ENCODE peak calls at places on chromosomes 13 and 19, in seven cellular contexts. H, F, D, O, R, X and T are unnamed samples.

GRCh38 chr19:52048604-52049493 is at the start of gene ZNF432:
- DNase-seq in F (peak), R (peak), O (peak), D (peak), X (peak), H (peak), T (peak)

GRCh38 chr19:52992109-52993004 is 21.4 kb upstream of the ERVV-1 start:
- DNase-seq in O (peak), R (no peak), F (peak), D (no peak), H (no peak), X (peak), T (no peak)

GRCh38 chr19:5143471-5144411 is 174.8 kb downstream of the KDM4B start:
- DNase-seq in F (no peak), O (no peak), R (no peak), H (no peak), D (no peak), X (peak), T (no peak)

GRCh38 chr19:3538965-3539742 is at the start of gene TEKTIP1:
- DNase-seq in O (no peak), F (no peak), X (no peak), R (no peak), H (no peak), D (no peak), T (no peak)

GRCh38 chr19:46919324-46919723 is 58.5 kb downstream of the ARHGAP35 start:
- DNase-seq in X (no peak), H (no peak), O (no peak), F (no peak), D (no peak), R (no peak), T (no peak)

GRCh38 chr19:3075605-3076431 is 13.5 kb upstream of the TLE5 start:
- DNase-seq in O (no peak), F (no peak), D (peak), R (peak), H (no peak), X (peak), T (no peak)

GRCh38 chr19:57141699-57142098 is 3.3 kb downstream of the ZIM3 start:
- DNase-seq in X (no peak), H (no peak), R (no peak), D (no peak), O (no peak), F (no peak), T (no peak)

GRCh38 chr19:32404939-32405430 is 585 bp upstream of the DPY19L3 start:
- DNase-seq in R (peak), D (no peak), F (peak), X (peak), H (no peak), O (peak), T (no peak)

GRCh38 chr19:49907745-49908446 is 11.2 kb upstream of the IL4I1 start:
- DNase-seq in F (no peak), O (no peak), D (no peak), R (no peak), X (no peak), H (no peak), T (no peak)

GRCh38 chr13:40272776-40273139 is 393.7 kb downstream of the FOXO1 start:
- DNase-seq in R (no peak), O (no peak), H (no peak), D (no peak), X (no peak), F (no peak), T (no peak)

GRCh38 chr13:25874907-25875306 is 176.9 kb downstream of the SHISA2 start:
- DNase-seq in H (no peak), F (no peak), X (no peak), D (peak), O (no peak), R (no peak), T (no peak)

GRCh38 chr19:11578342-11579142 is 1.1 kb upstream of the ACP5 start:
- DNase-seq in D (peak), R (no peak), H (no peak), X (no peak), O (no peak), F (peak), T (no peak)

GRCh38 chr19:7947939-7948338 is 4.5 kb upstream of the TIMM44 start:
- DNase-seq in F (no peak), H (no peak), D (no peak), R (no peak), X (no peak), O (no peak), T (no peak)

GRCh38 chr19:20171285-20171684 is 4.3 kb downstream of the ZNF486 start:
- DNase-seq in O (no peak), H (no peak), F (no peak), D (no peak), X (no peak), R (no peak), T (no peak)

GRCh38 chr19:46958542-46958941 is 61.1 kb upstream of the NPAS1 start:
- DNase-seq in O (peak), R (no peak), D (no peak), F (no peak), H (no peak), X (no peak), T (peak)

GRCh38 chr13:76717092-76717491 is 169.1 kb downstream of the KCTD12 start:
- DNase-seq in D (no peak), R (no peak), X (no peak), O (peak), F (no peak), H (peak), T (no peak)

GRCh38 chr13:64527561-64527960 is 2702.6 kb downstream of the PCDH9 start:
- DNase-seq in F (no peak), X (no peak), D (no peak), O (no peak), R (no peak), H (no peak), T (no peak)

GRCh38 chr19:29878973-29879654 is 62.9 kb upstream of the URI1 start:
- DNase-seq in F (no peak), D (no peak), H (no peak), O (no peak), R (peak), X (no peak), T (no peak)

GRCh38 chr13:84985860-84986259 is 813.4 kb downstream of the SLITRK6 start:
- DNase-seq in D (no peak), R (peak), O (no peak), H (no peak), F (no peak), X (no peak), T (no peak)

GRCh38 chr19:33129901-33130300 is 2.0 kb upstream of the WDR88 start:
- DNase-seq in H (no peak), O (no peak), F (no peak), X (no peak), D (no peak), R (no peak), T (no peak)

GRCh38 chr13:113460599-113460998 is 7.3 kb upstream of the ADPRHL1 start:
- DNase-seq in H (no peak), F (no peak), X (no peak), D (no peak), O (no peak), R (no peak), T (no peak)

GRCh38 chr13:54174001-54174400 is 1145.4 kb downstream of the OLFM4 start:
- DNase-seq in X (no peak), O (no peak), R (no peak), F (no peak), D (no peak), H (no peak), T (no peak)

GRCh38 chr13:67943116-67943515 is 713.0 kb upstream of the PCDH9 start:
- DNase-seq in X (no peak), H (no peak), F (no peak), R (no peak), D (no peak), O (no peak), T (no peak)

GRCh38 chr13:53460776-53461175 is 432.2 kb downstream of the OLFM4 start:
- DNase-seq in X (no peak), F (no peak), O (no peak), D (no peak), R (no peak), H (no peak), T (no peak)

GRCh38 chr13:83350569-83350968 is 531.7 kb downstream of the SLITRK1 start:
- DNase-seq in R (no peak), X (no peak), F (no peak), D (no peak), O (peak), H (peak), T (no peak)

GRCh38 chr13:102091231-102091630 is 310.6 kb downstream of the FGF14 start:
- DNase-seq in O (no peak), R (no peak), X (no peak), D (no peak), F (no peak), H (no peak), T (no peak)

GRCh38 chr19:17753976-17754375 is 2.7 kb downstream of the FCHO1 start:
- DNase-seq in D (no peak), R (peak), H (no peak), O (no peak), X (no peak), F (no peak), T (no peak)

GRCh38 chr13:29516012-29516411 is 79.5 kb downstream of the SLC7A1 start:
- DNase-seq in R (no peak), X (no peak), O (no peak), D (no peak), F (no peak), H (no peak), T (no peak)

GRCh38 chr19:55253842-55254624 is 4.8 kb downstream of the PPP6R1 start:
- DNase-seq in H (no peak), R (no peak), F (no peak), O (no peak), D (peak), X (no peak), T (no peak)

GRCh38 chr13:111597041-111598017 is 276.9 kb downstream of the TEX29 start:
- DNase-seq in F (no peak), D (no peak), X (no peak), O (no peak), H (no peak), R (no peak), T (no peak)

GRCh38 chr19:18427080-18427751 is 8.0 kb downstream of the SSBP4 start:
- DNase-seq in R (no peak), F (no peak), O (no peak), X (peak), H (no peak), D (no peak), T (no peak)

GRCh38 chr13:30373727-30374126 is 48.6 kb upstream of the UBE2L5 start:
- DNase-seq in F (peak), H (no peak), R (no peak), X (no peak), D (peak), O (no peak), T (no peak)

GRCh38 chr19:2246801-2247361 is 2.2 kb upstream of the AMH start:
- DNase-seq in F (no peak), R (no peak), O (peak), D (no peak), X (peak), H (no peak), T (no peak)

GRCh38 chr13:97329331-97329730 is 104.6 kb upstream of the RAP2A start:
- DNase-seq in H (no peak), D (no peak), F (no peak), X (no peak), O (peak), R (no peak), T (no peak)

GRCh38 chr13:85879014-85879413 is 79.8 kb upstream of the SLITRK6 start:
- DNase-seq in X (no peak), R (no peak), F (no peak), O (no peak), D (no peak), H (no peak), T (no peak)

GRCh38 chr19:43634516-43634876 is 5.2 kb downstream of the CADM4 start:
- DNase-seq in X (no peak), R (no peak), O (no peak), F (no peak), D (no peak), H (no peak), T (no peak)

GRCh38 chr13:30466358-30466714 is 600 bp upstream of the HMGB1 start:
- DNase-seq in H (no peak), R (no peak), D (no peak), X (no peak), O (no peak), F (no peak), T (no peak)

GRCh38 chr19:56504581-56504980 is 3.1 kb upstream of the ZNF471 start:
- DNase-seq in F (no peak), D (no peak), R (no peak), H (no peak), O (no peak), X (no peak), T (no peak)

GRCh38 chr13:44068737-44069136 is 189.0 kb downstream of the LACC1 start:
- DNase-seq in H (peak), R (no peak), F (no peak), X (no peak), D (no peak), O (peak), T (peak)